ENCODE peak calls at places on chromosomes 3 and 15, in five cellular contexts. O is central memory CD4-positive, alpha-beta T cell; A is activated CD4-positive, alpha-beta T cell treated with anti-CD3 and anti-CD28 coated beads for 36 hours; T is lower leg skin; X is NCI-H2171. N is an unnamed sample.

GRCh38 chr15:50244959-50245624 is 20.4 kb downstream of the HDC start:
- DNase-seq in X (no peak), T (no peak), A (no peak), O (no peak), N (no peak)

GRCh38 chr3:33877187-33877586 is 78.8 kb downstream of the PDCD6IP start:
- DNase-seq in O (no peak), X (no peak), A (no peak), T (no peak), N (no peak)

GRCh38 chr15:50764331-50765201 is 940 bp downstream of the SPPL2A start:
- DNase-seq in O (peak), T (no peak), A (peak), X (no peak), N (no peak)

GRCh38 chr15:71042356-71042922 is 72.8 kb upstream of the THSD4 start:
- DNase-seq in X (no peak), A (no peak), O (no peak), T (no peak), N (no peak)

GRCh38 chr3:190424478-190425439 is 24.9 kb downstream of the TMEM207 start:
- DNase-seq in O (peak), X (peak), T (no peak), A (peak), N (no peak)

GRCh38 chr3:55518451-55518850 is 31.3 kb upstream of the WNT5A start:
- DNase-seq in O (no peak), T (no peak), X (no peak), A (no peak), N (no peak)

GRCh38 chr3:8386221-8386620 is 115.4 kb upstream of the LMCD1 start:
- DNase-seq in T (no peak), O (no peak), X (no peak), A (no peak), N (no peak)

GRCh38 chr15:101008158-101009139 is 89.3 kb downstream of the LRRK1 start:
- DNase-seq in T (peak), O (peak), A (peak), X (peak), N (peak)

GRCh38 chr15:31362121-31362520 is 35.5 kb downstream of the KLF13 start:
- DNase-seq in O (no peak), X (no peak), T (no peak), A (no peak), N (no peak)

GRCh38 chr3:196620228-196620627 is 19.3 kb upstream of the NRROS start:
- DNase-seq in O (no peak), X (no peak), T (no peak), A (peak), N (no peak)

GRCh38 chr15:75696303-75696657 is 16.4 kb downstream of the CSPG4 start:
- DNase-seq in T (no peak), X (no peak), A (no peak), O (no peak), N (no peak)

GRCh38 chr3:133038089-133038730 is at the start of gene TMEM108:
- DNase-seq in X (peak), T (peak), O (no peak), A (peak), N (peak)

GRCh38 chr3:105094588-105094987 is 272.1 kb upstream of the ALCAM start:
- DNase-seq in A (no peak), X (peak), O (no peak), T (no peak), N (no peak)

GRCh38 chr15:77580991-77581682 is 51.6 kb downstream of the LINGO1 start:
- DNase-seq in T (peak), O (no peak), X (peak), A (no peak), N (peak)

GRCh38 chr15:98952381-98952803 is 55.2 kb downstream of the PGPEP1L start:
- DNase-seq in A (peak), T (no peak), O (no peak), X (no peak), N (no peak)

GRCh38 chr3:156142649-156143048 is 22.3 kb downstream of the KCNAB1 start:
- DNase-seq in X (no peak), T (no peak), O (no peak), A (no peak), N (no peak)

GRCh38 chr3:45951946-45952345 is 8.7 kb downstream of the CXCR6 start:
- DNase-seq in A (no peak), X (no peak), O (no peak), T (no peak), N (no peak)

GRCh38 chr3:169790687-169791429 is 17.7 kb downstream of the MYNN start:
- DNase-seq in A (no peak), X (no peak), T (no peak), O (no peak), N (no peak)

GRCh38 chr3:16176391-16177030 is 2.0 kb downstream of the GALNT15 start:
- DNase-seq in T (no peak), X (no peak), O (no peak), A (no peak), N (no peak)

GRCh38 chr3:40128169-40128568 is 181.3 kb upstream of the EIF1B start:
- DNase-seq in X (no peak), O (no peak), A (no peak), T (no peak), N (no peak)

GRCh38 chr15:60781211-60781713 is 302.3 kb upstream of the ICE2 start:
- DNase-seq in A (peak), X (no peak), O (no peak), T (no peak), N (no peak)

GRCh38 chr15:40092416-40093223 is 16.1 kb downstream of the BMF start:
- DNase-seq in X (peak), O (no peak), A (no peak), T (peak), N (peak)

GRCh38 chr3:136885357-136886213 is 23.6 kb downstream of the NCK1 start:
- DNase-seq in O (peak), X (no peak), T (no peak), A (no peak), N (no peak)

GRCh38 chr15:40768492-40769309 is 1.1 kb upstream of the C15orf62 start:
- DNase-seq in A (no peak), X (no peak), T (no peak), O (no peak), N (no peak)

GRCh38 chr15:73989001-73989798 is 2.9 kb downstream of the STOML1 start:
- DNase-seq in O (no peak), X (no peak), A (no peak), T (no peak), N (peak)

GRCh38 chr3:85710490-85710889 is 751.7 kb downstream of the CADM2 start:
- DNase-seq in O (no peak), X (no peak), A (no peak), T (no peak), N (no peak)

GRCh38 chr3:120983841-120984240 is 75.8 kb downstream of the STXBP5L start:
- DNase-seq in O (no peak), X (no peak), A (no peak), T (no peak), N (no peak)

GRCh38 chr3:36606871-36607765 is 157.2 kb downstream of the DCLK3 start:
- DNase-seq in O (no peak), A (no peak), X (no peak), T (no peak), N (no peak)

GRCh38 chr3:42544492-42545283 is 37.1 kb downstream of the SEC22C start:
- DNase-seq in A (no peak), O (no peak), X (no peak), T (no peak), N (peak)

GRCh38 chr15:71713191-71713798 is 97.1 kb upstream of the NR2E3 start:
- DNase-seq in O (no peak), X (no peak), A (no peak), T (no peak), N (no peak)

GRCh38 chr3:58609990-58610389 is 32.8 kb upstream of the FAM107A start:
- DNase-seq in X (no peak), T (no peak), A (no peak), O (no peak), N (no peak)

N was measured in gastrocnemius medialis.